ENCODE peak calls at places on chromosomes 3 and 15, in eight cellular contexts. O is MCF 10A; X is endothelial cell; Q is SK-N-SH; W is effector CD4-positive, alpha-beta T cell; G is DMS153; R is COR-L47; K is HCEC 1CT. N is an unnamed sample.

GRCh38 chr15:33789141-33789540 is 179.2 kb upstream of the CHRM5 start:
- DNase-seq in W (no peak), K (peak), X (no peak), G (no peak), R (no peak), Q (no peak), O (peak), N (peak)

GRCh38 chr3:43893721-43894120 is 203.0 kb downstream of the ABHD5 start:
- DNase-seq in X (no peak), Q (no peak), O (no peak), W (no peak), K (no peak), R (no peak), G (no peak), N (no peak)

GRCh38 chr3:77412591-77412990 is 372.7 kb downstream of the ROBO2 start:
- DNase-seq in Q (no peak), R (no peak), G (no peak), W (no peak), K (no peak), O (peak), X (no peak), N (no peak)

GRCh38 chr15:40302288-40302886 is 5.3 kb downstream of the PLCB2 start:
- DNase-seq in X (no peak), K (no peak), O (no peak), W (no peak), Q (no peak), R (no peak), G (no peak), N (no peak)

GRCh38 chr15:42085721-42086120 is 8.6 kb downstream of the PLA2G4D start:
- DNase-seq in G (no peak), K (no peak), R (no peak), O (no peak), X (no peak), W (no peak), Q (no peak), N (no peak)

GRCh38 chr3:14210843-14211594 is 32.4 kb downstream of the LSM3 start:
- DNase-seq in G (no peak), R (no peak), W (no peak), Q (no peak), K (peak), O (no peak), X (no peak), N (peak)

GRCh38 chr3:182710557-182711157 is 82.6 kb upstream of the ATP11B start:
- DNase-seq in X (no peak), G (no peak), K (peak), W (no peak), O (peak), Q (peak), R (peak), N (peak)

GRCh38 chr3:79864077-79864476 is 96.3 kb upstream of the ROBO1 start:
- DNase-seq in G (no peak), Q (no peak), O (no peak), K (no peak), W (no peak), X (no peak), R (no peak), N (no peak)

GRCh38 chr3:62142280-62142679 is 231.1 kb downstream of the FEZF2 start:
- DNase-seq in R (no peak), X (no peak), O (peak), W (no peak), K (no peak), G (no peak), Q (no peak), N (no peak)

GRCh38 chr3:34108976-34109375 is 310.5 kb downstream of the PDCD6IP start:
- DNase-seq in K (no peak), X (no peak), Q (no peak), R (no peak), O (no peak), G (no peak), W (no peak), N (no peak)

GRCh38 chr15:40314723-40315276 is 7.1 kb upstream of the PLCB2 start:
- DNase-seq in K (peak), X (no peak), O (peak), G (no peak), W (no peak), Q (no peak), R (no peak), N (peak)

GRCh38 chr15:89356634-89357298 is 22.1 kb upstream of the POLG start:
- DNase-seq in R (peak), X (no peak), G (no peak), O (peak), W (no peak), K (no peak), Q (peak), N (no peak)

GRCh38 chr15:78341057-78341763 is 1.1 kb downstream of the CRABP1 start:
- DNase-seq in G (no peak), K (no peak), X (peak), O (no peak), Q (no peak), R (no peak), W (no peak), N (no peak)

GRCh38 chr3:78798266-78798832 is 969.4 kb downstream of the ROBO1 start:
- DNase-seq in R (no peak), O (no peak), K (no peak), Q (no peak), W (no peak), G (no peak), X (no peak), N (no peak)

GRCh38 chr15:87753539-87753938 is 503.0 kb downstream of the NTRK3 start:
- DNase-seq in W (no peak), O (no peak), K (no peak), Q (no peak), X (no peak), R (no peak), G (no peak), N (no peak)

GRCh38 chr15:70617911-70618287 is 145.5 kb downstream of the UACA start:
- DNase-seq in K (no peak), O (no peak), Q (no peak), G (no peak), W (no peak), X (no peak), R (no peak), N (no peak)

GRCh38 chr3:56415672-56416071 is 52.6 kb downstream of the ERC2 start:
- DNase-seq in G (no peak), K (no peak), O (peak), R (no peak), Q (no peak), W (no peak), X (no peak), N (no peak)

GRCh38 chr3:129962600-129962999 is 11.9 kb upstream of the TRH start:
- DNase-seq in Q (no peak), W (no peak), R (no peak), O (no peak), X (no peak), K (no peak), G (no peak), N (no peak)

GRCh38 chr15:38069001-38069400 is 134.6 kb downstream of the TMCO5A start:
- DNase-seq in G (no peak), W (no peak), X (no peak), K (peak), Q (peak), O (peak), R (no peak), N (peak)

GRCh38 chr15:63192604-63193206 is 3.3 kb downstream of the RAB8B start:
- DNase-seq in K (no peak), X (no peak), G (no peak), R (no peak), O (no peak), Q (no peak), W (no peak), N (no peak)